ENCODE peak calls at places on chromosomes 11 and 22, in ten cellular contexts. One of them, this sample, is unnamed.

GRCh38 chr11:8267280-8267679 is 3.6 kb upstream of the LMO1 start:
- DNase-seq in GM12865: no peak
- DNase-seq in GM12878: no peak
- DNase-seq in lower lobe of right lung: no peak
- DNase-seq in GM23338: no peak
- DNase-seq in endodermal cell: peak
- DNase-seq in mucosa of descending colon: no peak
- DNase-seq in neural crest cell: no peak
- DNase-seq in esophagus squamous epithelium: no peak
- DNase-seq in epithelial cell of esophagus: no peak
- DNase-seq in this sample: no peak

GRCh38 chr11:102177126-102177525 is 66.9 kb downstream of the YAP1 start:
- DNase-seq in GM12865: no peak
- DNase-seq in GM12878: no peak
- DNase-seq in lower lobe of right lung: no peak
- DNase-seq in GM23338: no peak
- DNase-seq in endodermal cell: no peak
- DNase-seq in mucosa of descending colon: no peak
- DNase-seq in neural crest cell: no peak
- DNase-seq in esophagus squamous epithelium: no peak
- DNase-seq in epithelial cell of esophagus: no peak
- DNase-seq in this sample: no peak

GRCh38 chr11:13850256-13851010 is 112.1 kb upstream of the SPON1 start:
- DNase-seq in GM12865: no peak
- DNase-seq in GM12878: no peak
- DNase-seq in lower lobe of right lung: no peak
- DNase-seq in GM23338: no peak
- DNase-seq in endodermal cell: no peak
- DNase-seq in mucosa of descending colon: no peak
- DNase-seq in neural crest cell: no peak
- DNase-seq in esophagus squamous epithelium: no peak
- DNase-seq in epithelial cell of esophagus: no peak
- DNase-seq in this sample: no peak

GRCh38 chr22:35961480-35961902 is 67.1 kb downstream of the RBFOX2 start:
- DNase-seq in GM12865: no peak
- DNase-seq in GM12878: no peak
- DNase-seq in lower lobe of right lung: no peak
- DNase-seq in GM23338: peak
- DNase-seq in endodermal cell: peak
- DNase-seq in mucosa of descending colon: no peak
- DNase-seq in neural crest cell: no peak
- DNase-seq in esophagus squamous epithelium: no peak
- DNase-seq in epithelial cell of esophagus: peak
- DNase-seq in this sample: no peak

GRCh38 chr22:37269930-37270678 is 12.2 kb upstream of the CYTH4 start:
- DNase-seq in GM12865: no peak
- DNase-seq in GM12878: no peak
- DNase-seq in lower lobe of right lung: peak
- DNase-seq in GM23338: no peak
- DNase-seq in endodermal cell: no peak
- DNase-seq in mucosa of descending colon: no peak
- DNase-seq in neural crest cell: no peak
- DNase-seq in esophagus squamous epithelium: no peak
- DNase-seq in epithelial cell of esophagus: no peak
- DNase-seq in this sample: no peak

GRCh38 chr11:34242037-34242625 is 115.7 kb downstream of the ABTB2 start:
- DNase-seq in GM12865: peak
- DNase-seq in GM12878: no peak
- DNase-seq in lower lobe of right lung: no peak
- DNase-seq in GM23338: no peak
- DNase-seq in endodermal cell: no peak
- DNase-seq in mucosa of descending colon: no peak
- DNase-seq in neural crest cell: no peak
- DNase-seq in esophagus squamous epithelium: no peak
- DNase-seq in epithelial cell of esophagus: peak
- DNase-seq in this sample: no peak

GRCh38 chr11:79060081-79060480 is 380.7 kb downstream of the TENM4 start:
- DNase-seq in GM12865: no peak
- DNase-seq in GM12878: no peak
- DNase-seq in lower lobe of right lung: no peak
- DNase-seq in GM23338: no peak
- DNase-seq in endodermal cell: no peak
- DNase-seq in mucosa of descending colon: no peak
- DNase-seq in neural crest cell: no peak
- DNase-seq in esophagus squamous epithelium: no peak
- DNase-seq in epithelial cell of esophagus: no peak
- DNase-seq in this sample: no peak

GRCh38 chr11:131331546-131331945 is 38.9 kb upstream of the NTM start:
- DNase-seq in GM12865: no peak
- DNase-seq in GM12878: no peak
- DNase-seq in lower lobe of right lung: no peak
- DNase-seq in GM23338: no peak
- DNase-seq in endodermal cell: no peak
- DNase-seq in mucosa of descending colon: no peak
- DNase-seq in neural crest cell: no peak
- DNase-seq in esophagus squamous epithelium: no peak
- DNase-seq in epithelial cell of esophagus: peak
- DNase-seq in this sample: no peak

GRCh38 chr11:47208628-47209027 is 6.1 kb upstream of the DDB2 start:
- DNase-seq in GM12865: no peak
- DNase-seq in GM12878: no peak
- DNase-seq in lower lobe of right lung: no peak
- DNase-seq in GM23338: no peak
- DNase-seq in endodermal cell: no peak
- DNase-seq in mucosa of descending colon: no peak
- DNase-seq in neural crest cell: no peak
- DNase-seq in esophagus squamous epithelium: no peak
- DNase-seq in epithelial cell of esophagus: no peak
- DNase-seq in this sample: no peak

GRCh38 chr11:126701555-126701897 is 299.0 kb downstream of the KIRREL3 start:
- DNase-seq in GM12865: no peak
- DNase-seq in GM12878: no peak
- DNase-seq in lower lobe of right lung: no peak
- DNase-seq in GM23338: no peak
- DNase-seq in endodermal cell: no peak
- DNase-seq in mucosa of descending colon: no peak
- DNase-seq in neural crest cell: no peak
- DNase-seq in esophagus squamous epithelium: no peak
- DNase-seq in epithelial cell of esophagus: no peak
- DNase-seq in this sample: no peak

GRCh38 chr11:47254381-47254780 is 3.4 kb upstream of the NR1H3 start:
- DNase-seq in GM12865: no peak
- DNase-seq in GM12878: no peak
- DNase-seq in lower lobe of right lung: peak
- DNase-seq in GM23338: no peak
- DNase-seq in endodermal cell: no peak
- DNase-seq in mucosa of descending colon: no peak
- DNase-seq in neural crest cell: no peak
- DNase-seq in esophagus squamous epithelium: no peak
- DNase-seq in epithelial cell of esophagus: no peak
- DNase-seq in this sample: no peak

GRCh38 chr22:23068832-23069385 is 1.4 kb upstream of the GNAZ start:
- DNase-seq in GM12865: no peak
- DNase-seq in GM12878: no peak
- DNase-seq in lower lobe of right lung: peak
- DNase-seq in GM23338: no peak
- DNase-seq in endodermal cell: peak
- DNase-seq in mucosa of descending colon: no peak
- DNase-seq in neural crest cell: no peak
- DNase-seq in esophagus squamous epithelium: no peak
- DNase-seq in epithelial cell of esophagus: no peak
- DNase-seq in this sample: no peak

GRCh38 chr22:49970528-49971231 is 10.1 kb downstream of the PIM3 start:
- DNase-seq in GM12865: peak
- DNase-seq in GM12878: peak
- DNase-seq in lower lobe of right lung: peak
- DNase-seq in GM23338: peak
- DNase-seq in endodermal cell: peak
- DNase-seq in mucosa of descending colon: peak
- DNase-seq in neural crest cell: peak
- DNase-seq in esophagus squamous epithelium: peak
- DNase-seq in epithelial cell of esophagus: peak
- DNase-seq in this sample: peak

GRCh38 chr22:41964106-41964494 is 5.1 kb upstream of the SEPTIN3 start:
- DNase-seq in GM12865: no peak
- DNase-seq in GM12878: no peak
- DNase-seq in lower lobe of right lung: no peak
- DNase-seq in GM23338: no peak
- DNase-seq in endodermal cell: no peak
- DNase-seq in mucosa of descending colon: no peak
- DNase-seq in neural crest cell: no peak
- DNase-seq in esophagus squamous epithelium: no peak
- DNase-seq in epithelial cell of esophagus: no peak
- DNase-seq in this sample: no peak

GRCh38 chr11:35919244-35919643 is 24.6 kb upstream of the LDLRAD3 start:
- DNase-seq in GM12865: no peak
- DNase-seq in GM12878: no peak
- DNase-seq in lower lobe of right lung: no peak
- DNase-seq in GM23338: peak
- DNase-seq in endodermal cell: peak
- DNase-seq in mucosa of descending colon: no peak
- DNase-seq in neural crest cell: no peak
- DNase-seq in esophagus squamous epithelium: no peak
- DNase-seq in epithelial cell of esophagus: peak
- DNase-seq in this sample: no peak

GRCh38 chr11:35917676-35918075 is 26.2 kb upstream of the LDLRAD3 start:
- DNase-seq in GM12865: peak
- DNase-seq in GM12878: no peak
- DNase-seq in lower lobe of right lung: no peak
- DNase-seq in GM23338: no peak
- DNase-seq in endodermal cell: peak
- DNase-seq in mucosa of descending colon: no peak
- DNase-seq in neural crest cell: no peak
- DNase-seq in esophagus squamous epithelium: no peak
- DNase-seq in epithelial cell of esophagus: no peak
- DNase-seq in this sample: peak

GRCh38 chr11:35914824-35915223 is 29.0 kb upstream of the LDLRAD3 start:
- DNase-seq in GM12865: no peak
- DNase-seq in GM12878: no peak
- DNase-seq in lower lobe of right lung: no peak
- DNase-seq in GM23338: no peak
- DNase-seq in endodermal cell: no peak
- DNase-seq in mucosa of descending colon: no peak
- DNase-seq in neural crest cell: no peak
- DNase-seq in esophagus squamous epithelium: no peak
- DNase-seq in epithelial cell of esophagus: no peak
- DNase-seq in this sample: no peak

GRCh38 chr11:35916270-35916669 is 27.6 kb upstream of the LDLRAD3 start:
- DNase-seq in GM12865: peak
- DNase-seq in GM12878: no peak
- DNase-seq in lower lobe of right lung: no peak
- DNase-seq in GM23338: no peak
- DNase-seq in endodermal cell: peak
- DNase-seq in mucosa of descending colon: no peak
- DNase-seq in neural crest cell: no peak
- DNase-seq in esophagus squamous epithelium: no peak
- DNase-seq in epithelial cell of esophagus: no peak
- DNase-seq in this sample: no peak

GRCh38 chr11:35918716-35919115 is 25.1 kb upstream of the LDLRAD3 start:
- DNase-seq in GM12865: no peak
- DNase-seq in GM12878: no peak
- DNase-seq in lower lobe of right lung: no peak
- DNase-seq in GM23338: no peak
- DNase-seq in endodermal cell: peak
- DNase-seq in mucosa of descending colon: no peak
- DNase-seq in neural crest cell: no peak
- DNase-seq in esophagus squamous epithelium: no peak
- DNase-seq in epithelial cell of esophagus: no peak
- DNase-seq in this sample: no peak
- TF ChIP-seq CTCF in GM12865: no peak
- TF ChIP-seq CTCF in GM12878: no peak
- TF ChIP-seq CTCF in lower lobe of right lung: no peak
- TF ChIP-seq CTCF in GM23338: no peak
- TF ChIP-seq CTCF in endodermal cell: no peak
- TF ChIP-seq CTCF in mucosa of descending colon: no peak
- TF ChIP-seq CTCF in neural crest cell: no peak
- TF ChIP-seq CTCF in esophagus squamous epithelium: no peak
- TF ChIP-seq CTCF in epithelial cell of esophagus: no peak
- TF ChIP-seq CTCF in this sample: no peak

DNA sequence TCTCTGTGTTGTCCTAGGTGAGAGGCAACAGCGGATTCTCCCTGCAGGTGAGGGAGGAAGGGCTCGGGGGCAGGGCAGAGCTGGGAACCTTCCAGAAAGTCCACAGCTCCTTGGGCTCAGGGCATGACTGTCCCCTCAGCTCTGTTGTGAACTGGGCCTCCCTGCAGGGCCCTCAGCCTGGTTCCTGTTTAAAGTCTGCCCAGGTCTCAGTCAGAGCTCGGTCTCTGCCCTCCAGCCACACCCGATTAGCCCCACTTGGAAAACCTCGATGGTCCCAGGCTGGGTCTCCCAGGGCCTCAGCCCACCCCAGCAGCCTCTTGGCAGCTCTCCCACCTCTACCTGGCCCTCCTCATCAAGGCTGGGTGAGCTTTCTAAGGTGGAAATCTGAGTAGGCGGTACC is 65.3 kb upstream of the SLC22A12 start:
- DNase-seq in GM12865: no peak
- DNase-seq in GM12878: no peak
- DNase-seq in lower lobe of right lung: no peak
- DNase-seq in GM23338: no peak
- DNase-seq in endodermal cell: no peak
- DNase-seq in mucosa of descending colon: no peak
- DNase-seq in neural crest cell: no peak
- DNase-seq in esophagus squamous epithelium: no peak
- DNase-seq in epithelial cell of esophagus: no peak
- DNase-seq in this sample: no peak
- TF ChIP-seq CTCF in GM12865: no peak
- TF ChIP-seq CTCF in GM12878: no peak
- TF ChIP-seq CTCF in lower lobe of right lung: no peak
- TF ChIP-seq CTCF in GM23338: no peak
- TF ChIP-seq CTCF in endodermal cell: no peak
- TF ChIP-seq CTCF in mucosa of descending colon: no peak
- TF ChIP-seq CTCF in neural crest cell: no peak
- TF ChIP-seq CTCF in esophagus squamous epithelium: no peak
- TF ChIP-seq CTCF in epithelial cell of esophagus: no peak
- TF ChIP-seq CTCF in this sample: no peak

GRCh38 chr11:114257621-114258558 is 38.3 kb upstream of the NNMT start:
- DNase-seq in GM12865: no peak
- DNase-seq in GM12878: no peak
- DNase-seq in lower lobe of right lung: peak
- DNase-seq in GM23338: peak
- DNase-seq in endodermal cell: peak
- DNase-seq in mucosa of descending colon: no peak
- DNase-seq in neural crest cell: peak
- DNase-seq in esophagus squamous epithelium: no peak
- DNase-seq in epithelial cell of esophagus: no peak
- DNase-seq in this sample: no peak
- TF ChIP-seq CTCF in GM12865: no peak
- TF ChIP-seq CTCF in GM12878: no peak
- TF ChIP-seq CTCF in lower lobe of right lung: peak
- TF ChIP-seq CTCF in GM23338: peak
- TF ChIP-seq CTCF in endodermal cell: peak
- TF ChIP-seq CTCF in mucosa of descending colon: no peak
- TF ChIP-seq CTCF in neural crest cell: peak
- TF ChIP-seq CTCF in esophagus squamous epithelium: no peak
- TF ChIP-seq CTCF in epithelial cell of esophagus: no peak
- TF ChIP-seq CTCF in this sample: no peak

DNA sequence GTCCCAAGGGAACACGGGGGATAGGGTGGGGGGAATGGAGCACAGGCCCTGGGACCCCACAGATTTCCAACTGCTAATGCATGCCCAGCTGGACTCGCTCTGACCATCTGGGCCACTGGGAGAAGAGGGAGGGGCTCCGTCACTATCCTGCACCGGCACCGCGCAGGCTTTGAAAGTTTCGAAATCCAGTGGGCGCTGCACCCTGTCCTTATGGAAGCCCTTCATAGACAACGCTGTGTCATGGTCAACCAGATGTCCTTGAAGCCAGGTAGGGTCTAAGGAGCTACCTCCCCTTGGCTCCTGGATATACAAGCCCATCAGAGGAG is 30.1 kb downstream of the LRRC10B start:
- DNase-seq in GM12865: no peak
- DNase-seq in GM12878: no peak
- DNase-seq in lower lobe of right lung: no peak
- DNase-seq in GM23338: no peak
- DNase-seq in endodermal cell: no peak
- DNase-seq in mucosa of descending colon: no peak
- DNase-seq in neural crest cell: no peak
- DNase-seq in esophagus squamous epithelium: no peak
- DNase-seq in epithelial cell of esophagus: no peak
- DNase-seq in this sample: no peak
- TF ChIP-seq CTCF in GM12865: no peak
- TF ChIP-seq CTCF in GM12878: no peak
- TF ChIP-seq CTCF in lower lobe of right lung: no peak
- TF ChIP-seq CTCF in GM23338: no peak
- TF ChIP-seq CTCF in endodermal cell: no peak
- TF ChIP-seq CTCF in mucosa of descending colon: no peak
- TF ChIP-seq CTCF in neural crest cell: no peak
- TF ChIP-seq CTCF in esophagus squamous epithelium: no peak
- TF ChIP-seq CTCF in epithelial cell of esophagus: no peak
- TF ChIP-seq CTCF in this sample: no peak